ENCODE peak calls at places on chromosome 4, in five cellular contexts. T is GM12878, Y is SK-N-SH, N is adipocyte, W is neuronal stem cell. F is an unnamed sample.

GRCh38 chr4:72302981-72303704 is 265.9 kb downstream of the ADAMTS3 start:
- DNase-seq in N (peak; percentile 66), Y (peak; percentile 16), T (no peak), W (peak; percentile 53), F (peak; percentile 83)

GRCh38 chr4:99300934-99301333 is 10.1 kb upstream of the ADH1A start:
- DNase-seq in N (peak; percentile 98), Y (no peak), W (no peak), T (no peak), F (no peak)

GRCh38 chr4:97498875-97499274 is 644.4 kb downstream of the STPG2 start:
- DNase-seq in W (no peak), Y (no peak), N (no peak), T (no peak), F (no peak)

GRCh38 chr4:181008164-181008563 is 1235.0 kb upstream of the TENM3 start:
- DNase-seq in N (peak; percentile 15), W (no peak), Y (no peak), T (no peak), F (no peak)

GRCh38 chr4:6688879-6689505 is 4.7 kb upstream of the S100P start:
- DNase-seq in N (peak; percentile 93), T (no peak), Y (no peak), W (no peak), F (peak; percentile 91)

GRCh38 chr4:165383757-165384156 is 4.9 kb downstream of the CPE start:
- DNase-seq in T (no peak), W (no peak), N (no peak), Y (no peak), F (peak; percentile 69)

GRCh38 chr4:32735856-32736590 is 2015.9 kb downstream of the PCDH7 start:
- DNase-seq in N (no peak), W (no peak), T (no peak), Y (no peak), F (no peak)

GRCh38 chr4:105196523-105197145 is 50.0 kb downstream of the TET2 start:
- DNase-seq in T (peak; percentile 35), N (peak; percentile 29), Y (no peak), W (no peak), F (no peak)

GRCh38 chr4:16082424-16083216 is 1.2 kb downstream of the PROM1 start:
- DNase-seq in T (no peak), W (peak; percentile 82), N (peak; percentile 48), Y (peak; percentile 73), F (peak; percentile 96)

GRCh38 chr4:7942019-7942556 is 2.4 kb upstream of the AFAP1 start:
- DNase-seq in W (no peak), T (no peak), Y (no peak), N (no peak), F (peak; percentile 54)

GRCh38 chr4:62250100-62250499 is 1050.0 kb downstream of the ADGRL3 start:
- DNase-seq in Y (no peak), T (no peak), W (no peak), N (no peak), F (no peak)

GRCh38 chr4:2289955-2290333 is 28.0 kb upstream of the MXD4 start:
- DNase-seq in W (no peak), T (no peak), N (no peak), Y (no peak), F (no peak)

GRCh38 chr4:39718366-39719323 is 20.7 kb downstream of the UBE2K start:
- DNase-seq in Y (no peak), W (no peak), N (no peak), T (no peak), F (no peak)

GRCh38 chr4:89598602-89599001 is 238.4 kb downstream of the SNCA start:
- DNase-seq in W (no peak), N (peak; percentile 44), Y (peak; percentile 6), T (no peak), F (no peak)

GRCh38 chr4:173317003-173317402 is 17.2 kb downstream of the HMGB2 start:
- DNase-seq in T (no peak), W (no peak), Y (peak; percentile 17), N (no peak), F (peak; percentile 72)

GRCh38 chr4:19494958-19495357 is 756.7 kb upstream of the SLIT2 start:
- DNase-seq in Y (no peak), N (no peak), T (no peak), W (no peak), F (no peak)

GRCh38 chr4:80362578-80363181 is 27.1 kb downstream of the CFAP299 start:
- DNase-seq in T (no peak), W (peak; percentile 41), N (peak; percentile 70), Y (peak; percentile 39), F (peak; percentile 89)

GRCh38 chr4:176435891-176436499 is 116.2 kb downstream of the SPCS3 start:
- DNase-seq in W (no peak), Y (no peak), T (no peak), N (peak; percentile 9), F (no peak)

GRCh38 chr4:105666693-105667092 is 41.8 kb downstream of the INTS12 start:
- DNase-seq in W (no peak), N (peak; percentile 50), T (no peak), Y (no peak), F (no peak)

GRCh38 chr4:534101-534575 is 35.1 kb downstream of the PIGG start:
- DNase-seq in N (no peak), W (no peak), T (no peak), Y (no peak), F (no peak)

GRCh38 chr4:15451866-15452765 is 17.6 kb upstream of the CC2D2A start:
- DNase-seq in N (peak; percentile 86), W (no peak), T (no peak), Y (no peak), F (no peak)

GRCh38 chr4:172648471-172648870 is 520.1 kb upstream of the GALNT7 start:
- DNase-seq in N (peak; percentile 2), W (no peak), Y (no peak), T (no peak), F (no peak)

GRCh38 chr4:173252024-173252935 is 81.9 kb downstream of the HMGB2 start:
- DNase-seq in W (no peak), Y (no peak), T (peak; percentile 68), N (peak; percentile 83), F (no peak)

GRCh38 chr4:22315643-22316042 is 200.2 kb downstream of the ADGRA3 start:
- DNase-seq in Y (no peak), T (no peak), N (no peak), W (no peak), F (no peak)

GRCh38 chr4:69095301-69095731 is 958 bp upstream of the UGT2B7 start:
- DNase-seq in T (no peak), W (no peak), N (peak; percentile 45), Y (no peak), F (no peak)

GRCh38 chr4:19678763-19679162 is 572.9 kb upstream of the SLIT2 start:
- DNase-seq in N (peak; percentile 29), W (no peak), Y (no peak), T (no peak), F (no peak)

GRCh38 chr4:14348506-14348905 is 653.8 kb upstream of the CPEB2 start:
- DNase-seq in N (peak; percentile 24), W (no peak), T (no peak), Y (no peak), F (no peak)

GRCh38 chr4:13866881-13867280 is 239.4 kb upstream of the BOD1L1 start:
- DNase-seq in Y (no peak), W (no peak), T (no peak), N (no peak), F (no peak)

GRCh38 chr4:120709986-120710385 is 212.5 kb downstream of the PRDM5 start:
- DNase-seq in N (peak; percentile 74), W (no peak), Y (no peak), T (no peak), F (no peak)

DNA sequence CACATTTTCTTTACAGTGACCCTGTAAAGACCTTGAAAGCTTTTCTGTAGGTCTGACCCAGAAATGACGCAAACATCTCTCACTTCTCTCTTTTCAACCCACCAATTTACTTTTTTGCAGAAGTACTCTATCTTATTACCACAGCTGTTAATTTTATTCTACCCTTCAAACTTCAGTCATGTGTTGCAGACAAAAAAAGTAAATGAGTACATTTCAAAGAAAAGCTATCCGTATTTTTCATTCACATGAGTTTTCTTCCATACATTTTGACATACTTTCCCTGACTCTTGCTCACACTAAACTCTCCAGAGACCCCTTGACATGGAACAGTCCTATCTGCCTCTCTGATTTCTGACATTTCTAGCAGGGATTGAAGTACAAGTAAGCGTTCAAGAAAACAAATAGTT is 51.7 kb downstream of the SLC7A11 start:
- DNase-seq in N (no peak), T (peak; percentile 66), Y (no peak), W (no peak), F (no peak)
- H3K9ac ChIP-seq in N (no peak overlapping the region), T (no peak overlapping the region), Y (no peak overlapping the region), W (no peak overlapping the region), F (no peak overlapping the region)

DNA sequence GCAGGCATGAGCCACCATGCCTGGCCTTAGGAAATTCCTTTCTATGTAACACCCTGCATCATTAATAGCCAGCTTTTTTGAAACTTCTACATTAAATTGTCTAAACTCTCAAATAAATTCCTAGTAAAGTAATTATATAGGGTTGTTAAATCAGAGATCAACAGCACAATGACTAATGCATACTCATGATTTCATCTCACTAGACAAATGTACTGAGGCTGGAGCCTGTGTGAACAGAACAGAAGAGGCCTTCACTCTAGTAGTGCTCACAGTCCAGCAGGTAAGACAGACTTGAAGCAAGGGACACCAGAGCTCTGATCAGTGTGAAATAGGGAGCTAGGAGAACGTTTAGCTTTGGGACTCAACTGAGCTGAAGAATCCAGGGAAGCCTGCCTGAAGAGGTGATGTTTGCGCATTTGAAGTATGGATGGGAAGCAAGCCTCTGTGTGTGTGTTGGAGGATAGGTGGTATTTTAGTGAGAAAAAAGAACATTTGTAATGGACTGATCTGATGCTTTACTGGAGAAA is 3.9 kb downstream of the ZFP42 start:
- DNase-seq in W (no peak), Y (no peak), N (no peak), T (no peak), F (no peak)
- H3K4me3 ChIP-seq in W (no peak overlapping the region), Y (no peak overlapping the region), N (no peak overlapping the region), T (no peak overlapping the region), F (no peak overlapping the region)

GRCh38 chr4:41509411-41510008 is 28.4 kb upstream of the LIMCH1 start:
- DNase-seq in N (no peak), W (no peak), T (no peak), Y (no peak), F (no peak)

GRCh38 chr4:41506071-41506470 is 31.9 kb upstream of the LIMCH1 start:
- DNase-seq in T (no peak), W (no peak), N (no peak), Y (no peak), F (no peak)

GRCh38 chr4:41507292-41507933 is 30.5 kb upstream of the LIMCH1 start:
- DNase-seq in N (peak; percentile 17), W (no peak), T (no peak), Y (no peak), F (no peak)

GRCh38 chr4:41504167-41504566 is 33.8 kb upstream of the LIMCH1 start:
- DNase-seq in Y (no peak), N (no peak), W (no peak), T (no peak), F (peak; percentile 51)

GRCh38 chr4:41505161-41505653 is 32.8 kb upstream of the LIMCH1 start:
- DNase-seq in N (peak; percentile 10), W (no peak), Y (peak; percentile 67), T (no peak), F (no peak)
- H3K9ac ChIP-seq in N (no peak overlapping the region), W (no peak overlapping the region), Y (no peak overlapping the region), T (no peak overlapping the region), F (no peak overlapping the region)

GRCh38 chr4:152678841-152679240 is 956 bp downstream of the TMEM154 start:
- DNase-seq in W (no peak), Y (no peak), N (no peak), T (no peak), F (no peak)
- H3K4me3 ChIP-seq in W (no peak overlapping the region), Y (no peak overlapping the region), N (peak overlapping the region; percentile 87), T (peak overlapping the region; percentile 89), F (no peak overlapping the region)